ENCODE peak calls at places on chromosomes 5 and 9, in five cellular contexts. I is SK-N-SH, V is GM12878, X is ovary, C is H1. P is an unnamed sample.

GRCh38 chr9:27572566-27572917 is 739 bp downstream of the C9orf72 start:
- DNase-seq in C (no peak), X (no peak), V (no peak), I (peak; percentile 50), P (peak; percentile 64)

GRCh38 chr9:83032065-83032625 is 30.8 kb downstream of the RASEF start:
- DNase-seq in I (no peak), V (no peak), X (no peak), C (no peak), P (no peak)

GRCh38 chr5:180026320-180026719 is 45.2 kb downstream of the RNF130 start:
- DNase-seq in I (peak; percentile 57), C (no peak), X (no peak), V (no peak), P (no peak)

GRCh38 chr5:149387982-149388381 is 8.9 kb upstream of the IL17B start:
- DNase-seq in C (no peak), V (no peak), X (peak; percentile 73), I (no peak), P (no peak)

GRCh38 chr5:172920447-172920849 is 38.8 kb upstream of the RPL26L1 start:
- DNase-seq in X (no peak), V (no peak), I (no peak), C (no peak), P (no peak)

GRCh38 chr5:157020002-157020401 is 38.9 kb downstream of the HAVCR1 start:
- DNase-seq in V (no peak), C (no peak), I (no peak), X (no peak), P (no peak)

GRCh38 chr9:128635266-128636023 is 21.2 kb downstream of the DYNC2I2 start:
- DNase-seq in X (peak; percentile 86), C (peak; percentile 81), V (no peak), I (peak; percentile 81), P (peak; percentile 91)

GRCh38 chr5:65862384-65862783 is 64.0 kb upstream of the ERBIN start:
- DNase-seq in V (no peak), C (no peak), I (no peak), X (no peak), P (no peak)

GRCh38 chr9:110142868-110143866 is 64.8 kb downstream of the C9orf152 start:
- DNase-seq in V (no peak), X (no peak), C (no peak), I (peak; percentile 37), P (no peak)

GRCh38 chr9:19233344-19233743 is 2.9 kb downstream of the DENND4C start:
- DNase-seq in I (no peak), C (no peak), V (no peak), X (no peak), P (no peak)

GRCh38 chr5:170791325-170791954 is 7.9 kb downstream of the GABRP start:
- DNase-seq in C (no peak), V (no peak), I (peak; percentile 76), X (no peak), P (peak; percentile 65)

GRCh38 chr5:28313543-28314334 is 1275.4 kb upstream of the CDH9 start:
- DNase-seq in I (no peak), V (no peak), C (no peak), X (no peak), P (no peak)

GRCh38 chr9:117958726-117959125 is 254.5 kb downstream of the TLR4 start:
- DNase-seq in X (no peak), I (no peak), C (peak; percentile 2), V (no peak), P (no peak)

GRCh38 chr5:137280656-137281055 is 218.5 kb downstream of the SPOCK1 start:
- DNase-seq in I (no peak), X (no peak), V (no peak), C (peak; percentile 13), P (no peak)

GRCh38 chr9:136361047-136361756 is 2.3 kb downstream of the DNLZ start:
- DNase-seq in I (peak; percentile 69), V (no peak), C (no peak), X (no peak), P (no peak)

GRCh38 chr5:37553720-37554402 is 174.7 kb downstream of the WDR70 start:
- DNase-seq in I (no peak), V (no peak), C (no peak), X (no peak), P (no peak)

GRCh38 chr5:137741718-137742117 is 5.8 kb upstream of the KLHL3 start:
- DNase-seq in C (no peak), I (no peak), X (no peak), V (no peak), P (no peak)

GRCh38 chr9:113261917-113262671 is 13.3 kb downstream of the CDC26 start:
- DNase-seq in V (no peak), I (no peak), X (no peak), C (no peak), P (no peak)

GRCh38 chr5:149549461-149550266 is 1.6 kb downstream of the CSNK1A1 start:
- DNase-seq in C (no peak), I (peak; percentile 46), V (peak; percentile 32), X (no peak), P (peak; percentile 58)

GRCh38 chr5:14305045-14305444 is 161.9 kb downstream of the TRIO start:
- DNase-seq in C (no peak), X (no peak), I (no peak), V (no peak), P (no peak)

GRCh38 chr9:28650327-28650726 is 1077.0 kb upstream of the C9orf72 start:
- DNase-seq in I (no peak), C (no peak), V (no peak), X (no peak), P (no peak)

GRCh38 chr5:144941-145340 is 46.4 kb upstream of the LRRC14B start:
- DNase-seq in X (no peak), C (no peak), V (no peak), I (no peak), P (no peak)

GRCh38 chr5:164012376-164012775 is 507.0 kb downstream of the MAT2B start:
- DNase-seq in X (no peak), I (no peak), V (no peak), C (no peak), P (no peak)

GRCh38 chr9:21728781-21729180 is 73.7 kb upstream of the MTAP start:
- DNase-seq in V (no peak), X (no peak), I (no peak), C (no peak), P (no peak)

GRCh38 chr9:70470050-70471015 is 55.9 kb upstream of the KLF9 start:
- DNase-seq in C (no peak), V (no peak), I (no peak), X (no peak), P (peak; percentile 82)

GRCh38 chr5:90017236-90017635 is 392.3 kb downstream of the CETN3 start:
- DNase-seq in X (no peak), I (no peak), V (no peak), C (no peak), P (no peak)

GRCh38 chr9:36867672-36868471 is 166.2 kb downstream of the PAX5 start:
- DNase-seq in X (no peak), C (no peak), I (no peak), V (no peak), P (peak; percentile 82)

GRCh38 chr9:111427186-111427585 is 57.0 kb downstream of the ECPAS start:
- DNase-seq in X (no peak), V (no peak), C (no peak), I (no peak), P (no peak)

GRCh38 chr9:16175461-16175860 is 622.6 kb downstream of the CCDC171 start:
- DNase-seq in V (no peak), C (no peak), X (no peak), I (no peak), P (no peak)

GRCh38 chr9:121067655-121068054 is 7.1 kb upstream of the CNTRL start:
- DNase-seq in C (no peak), I (no peak), X (no peak), V (no peak), P (no peak)

GRCh38 chr5:95808686-95809413 is 13.7 kb downstream of the GLRX start:
- DNase-seq in C (no peak), X (peak; percentile 68), I (no peak), V (peak; percentile 98), P (peak; percentile 82)

GRCh38 chr5:135228236-135228635 is 170.8 kb downstream of the MACROH2A1 start:
- DNase-seq in V (no peak), I (no peak), C (no peak), X (no peak), P (no peak)

GRCh38 chr5:163347671-163348070 is 89.7 kb upstream of the CCNG1 start:
- DNase-seq in C (peak; percentile 27), V (peak; percentile 21), X (peak; percentile 26), I (peak; percentile 65), P (peak; percentile 50)

GRCh38 chr9:83701769-83702168 is 6.0 kb downstream of the UBQLN1 start:
- DNase-seq in X (no peak), V (no peak), C (no peak), I (no peak), P (no peak)

GRCh38 chr9:5869315-5870019 is 21.2 kb upstream of the MLANA start:
- DNase-seq in C (no peak), V (no peak), X (no peak), I (no peak), P (no peak)

GRCh38 chr9:110452227-110452801 is 114.7 kb upstream of the TXNDC8 start:
- DNase-seq in I (no peak), X (no peak), V (no peak), C (no peak), P (no peak)

GRCh38 chr9:2285411-2285810 is 270.3 kb downstream of the SMARCA2 start:
- DNase-seq in I (no peak), C (no peak), V (no peak), X (no peak), P (no peak)

GRCh38 chr9:33166263-33167083 is 663 bp downstream of the B4GALT1 start:
- DNase-seq in C (no peak), V (no peak), I (peak; percentile 82), X (peak; percentile 71), P (peak; percentile 63)

GRCh38 chr9:127550751-127551150 is 61.3 kb upstream of the STXBP1 start:
- DNase-seq in I (no peak), V (no peak), X (no peak), C (no peak), P (peak; percentile 24)
- H3K4me1 ChIP-seq in I (peaks cover 39% of the 10 kb centered on the region), V (no peaks in the 10 kb centered on the region), X (peaks cover 26% of the 10 kb centered on the region), C (peaks cover 6% of the 10 kb centered on the region), P (peaks cover 54% of the 10 kb centered on the region)

GRCh38 chr9:89604463-89605180 is at the start of gene GADD45G:
- DNase-seq in X (peak; percentile 94), C (peak; percentile 94), V (no peak), I (peak; percentile 92), P (peak; percentile 92)

GRCh38 chr9:89601856-89602562 is 2.8 kb upstream of the GADD45G start:
- DNase-seq in X (no peak), V (no peak), I (no peak), C (no peak), P (no peak)

GRCh38 chr9:89603629-89604462 is 966 bp upstream of the GADD45G start:
- DNase-seq in C (peak; percentile 86), V (no peak), I (peak; percentile 82), X (peak; percentile 86), P (peak; percentile 81)

GRCh38 chr9:89601306-89601705 is 3.5 kb upstream of the GADD45G start:
- DNase-seq in C (no peak), I (no peak), V (no peak), X (no peak), P (no peak)

GRCh38 chr9:89602978-89603628 is 1.7 kb upstream of the GADD45G start:
- DNase-seq in I (peak; percentile 70), C (peak; percentile 86), X (peak; percentile 93), V (peak; percentile 32), P (peak; percentile 95)
- H3K4me3 ChIP-seq in I (peak overlapping the region; percentile 47), C (peak overlapping the region; percentile 3), X (peak overlapping the region; percentile 74), V (peak overlapping the region; percentile 45), P (peak overlapping the region; percentile 71)

GRCh38 chr5:53019320-53019719 is 30.2 kb downstream of the ITGA2 start:
- DNase-seq in X (no peak), V (no peak), C (no peak), I (no peak), P (no peak)
- TF ChIP-seq EP300 in X (no peak), V (no peak), C (no peak), I (no peak), P (no peak)

GRCh38 chr5:91311168-91311696 is 71.9 kb downstream of the ARRDC3 start:
- DNase-seq in C (no peak), V (no peak), X (no peak), I (no peak), P (no peak)
- H3K4me1 ChIP-seq in C (no peaks in the 10 kb centered on the region), V (peaks cover 17% of the 10 kb centered on the region), X (peaks cover 9% of the 10 kb centered on the region), I (peaks cover 31% of the 10 kb centered on the region), P (peaks cover 37% of the 10 kb centered on the region)